ENCODE peak calls at places on chromosome 7, in six cellular contexts. F, E, W, Y, U and G are unnamed samples.

GRCh38 chr7:4037308-4037707 is 644.8 kb upstream of the FOXK1 start:
- DNase-seq in F (no peak), E (no peak), W (no peak), Y (no peak), U (no peak), G (no peak)

GRCh38 chr7:156156734-156157408 is 344.6 kb upstream of the SHH start:
- DNase-seq in F (peak), E (peak), W (no peak), Y (no peak), U (peak), G (no peak)

GRCh38 chr7:883029-884021 is 7.0 kb downstream of the GET4 start:
- DNase-seq in F (no peak), E (no peak), W (no peak), Y (no peak), U (no peak), G (peak)

GRCh38 chr7:134427896-134428295 is 31.0 kb downstream of the AKR1B1 start:
- DNase-seq in F (no peak), E (no peak), W (no peak), Y (no peak), U (no peak), G (no peak)

GRCh38 chr7:159091480-159092475 is 52.9 kb downstream of the VIPR2 start:
- DNase-seq in F (no peak), E (no peak), W (no peak), Y (no peak), U (no peak), G (no peak)

GRCh38 chr7:99949645-99950228 is 20.3 kb upstream of the GJC3 start:
- DNase-seq in F (no peak), E (peak), W (no peak), Y (no peak), U (no peak), G (peak)

GRCh38 chr7:45716380-45717203 is 142.4 kb downstream of the ADCY1 start:
- DNase-seq in F (no peak), E (no peak), W (no peak), Y (no peak), U (no peak), G (no peak)

GRCh38 chr7:134220236-134220635 is 93.1 kb downstream of the LRGUK start:
- DNase-seq in F (no peak), E (no peak), W (no peak), Y (no peak), U (no peak), G (no peak)

GRCh38 chr7:24192053-24192452 is 91.9 kb upstream of the NPY start:
- DNase-seq in F (no peak), E (no peak), W (no peak), Y (peak), U (no peak), G (peak)

GRCh38 chr7:35024298-35024697 is 13.0 kb downstream of the DPY19L1 start:
- DNase-seq in F (no peak), E (no peak), W (no peak), Y (no peak), U (no peak), G (no peak)

GRCh38 chr7:2956526-2957368 is 86.9 kb downstream of the CARD11 start:
- DNase-seq in F (peak), E (peak), W (no peak), Y (peak), U (no peak), G (peak)

GRCh38 chr7:67738958-67739357 is 742.3 kb downstream of the TYW1 start:
- DNase-seq in F (no peak), E (peak), W (peak), Y (no peak), U (no peak), G (peak)

GRCh38 chr7:81929386-81929785 is 159.5 kb upstream of the HGF start:
- DNase-seq in F (no peak), E (no peak), W (no peak), Y (no peak), U (no peak), G (peak)

GRCh38 chr7:151206914-151207313 is 3.4 kb downstream of the H2BK1 start:
- DNase-seq in F (no peak), E (no peak), W (no peak), Y (no peak), U (no peak), G (no peak)

GRCh38 chr7:144027070-144027469 is 21.7 kb upstream of the OR2A5 start:
- DNase-seq in F (no peak), E (peak), W (no peak), Y (no peak), U (no peak), G (peak)

GRCh38 chr7:4806983-4807625 is 31.7 kb downstream of the AP5Z1 start:
- DNase-seq in F (no peak), E (no peak), W (no peak), Y (no peak), U (no peak), G (no peak)

GRCh38 chr7:155371331-155371883 is 73.7 kb downstream of the INSIG1 start:
- DNase-seq in F (no peak), E (no peak), W (no peak), Y (no peak), U (no peak), G (no peak)

GRCh38 chr7:27187702-27188665 is 3.0 kb upstream of the HOXA11 start:
- DNase-seq in F (no peak), E (no peak), W (no peak), Y (no peak), U (no peak), G (peak)
- H3K4me3 ChIP-seq in F (no peak), E (no peak), W (peak), Y (no peak), U (peak), G (peak)

GRCh38 chr7:55593172-55593514 is 20.8 kb upstream of the VOPP1 start:
- DNase-seq in F (no peak), E (no peak), W (no peak), Y (no peak), U (no peak), G (no peak)

GRCh38 chr7:55594414-55594813 is 22.1 kb upstream of the VOPP1 start:
- DNase-seq in F (no peak), E (no peak), W (no peak), Y (no peak), U (no peak), G (no peak)

GRCh38 chr7:55592492-55592891 is 20.2 kb upstream of the VOPP1 start:
- DNase-seq in F (no peak), E (no peak), W (no peak), Y (no peak), U (no peak), G (no peak)

GRCh38 chr7:55594870-55595269 is 22.6 kb upstream of the VOPP1 start:
- DNase-seq in F (no peak), E (no peak), W (no peak), Y (no peak), U (no peak), G (no peak)

GRCh38 chr7:55593515-55594318 is 21.4 kb upstream of the VOPP1 start:
- DNase-seq in F (peak), E (peak), W (peak), Y (no peak), U (no peak), G (peak)
- H3K4me3 ChIP-seq in F (no peak), E (no peak), W (no peak), Y (no peak), U (no peak), G (no peak)

DNA sequence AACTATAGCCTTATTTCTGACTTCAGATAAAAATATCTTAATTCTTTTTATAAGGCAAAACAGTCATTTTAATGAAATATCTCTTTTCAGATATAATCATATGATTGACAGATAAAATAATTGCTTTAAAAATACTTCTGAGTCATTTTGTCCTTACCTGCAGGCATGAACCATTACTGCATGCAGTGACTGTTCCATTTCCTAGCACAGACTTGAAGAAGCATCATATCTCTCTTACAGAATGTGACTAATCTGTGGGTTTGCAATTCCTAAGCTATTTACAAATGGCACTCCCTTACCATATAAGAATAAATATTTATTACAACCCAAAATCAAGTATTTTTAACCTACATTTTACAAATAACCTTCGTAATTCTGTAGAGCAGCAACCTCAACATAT is 120.7 kb downstream of the SRPK2 start:
- DNase-seq in F (peak), E (peak), W (no peak), Y (peak), U (no peak), G (peak)
- H3K4me3 ChIP-seq in F (peak), E (peak), W (peak), Y (peak), U (no peak), G (peak)

GRCh38 chr7:28989596-28989980 is 31.5 kb upstream of the TRIL start:
- DNase-seq in F (no peak), E (no peak), W (no peak), Y (no peak), U (no peak), G (no peak)

GRCh38 chr7:28996836-28997235 is 38.7 kb upstream of the TRIL start:
- DNase-seq in F (no peak), E (no peak), W (no peak), Y (no peak), U (no peak), G (no peak)

GRCh38 chr7:28988818-28989595 is 30.9 kb upstream of the TRIL start:
- DNase-seq in F (peak), E (no peak), W (no peak), Y (peak), U (no peak), G (peak)

GRCh38 chr7:28990200-28990960 is 32.2 kb upstream of the TRIL start:
- DNase-seq in F (peak), E (no peak), W (no peak), Y (no peak), U (no peak), G (peak)

GRCh38 chr7:28993371-28993770 is 35.2 kb upstream of the TRIL start:
- DNase-seq in F (no peak), E (no peak), W (no peak), Y (no peak), U (no peak), G (no peak)
- H3K4me3 ChIP-seq in F (no peak), E (no peak), W (no peak), Y (no peak), U (no peak), G (no peak)

DNA sequence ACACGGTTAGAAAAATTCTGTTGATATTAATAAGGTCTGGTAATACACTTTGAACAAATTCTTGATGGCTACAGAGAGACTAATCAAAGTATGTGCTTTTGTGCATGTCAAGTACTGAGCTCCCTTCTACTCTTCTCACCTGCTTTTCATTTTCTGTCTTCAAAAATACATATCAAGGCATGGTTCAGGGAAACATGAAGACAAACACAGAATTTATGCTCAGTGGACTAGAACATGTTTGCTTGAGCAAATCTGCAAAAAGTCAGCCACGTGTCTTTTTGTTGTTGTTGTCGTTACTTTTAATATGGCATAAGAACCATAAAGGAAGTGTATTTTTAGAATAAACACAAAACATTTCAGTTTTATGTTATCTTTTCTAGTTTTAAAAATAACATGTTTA is 21.9 kb downstream of the CDK13 start:
- DNase-seq in F (no peak), E (no peak), W (no peak), Y (no peak), U (no peak), G (no peak)
- H3K4me3 ChIP-seq in F (no peak), E (no peak), W (no peak), Y (no peak), U (no peak), G (no peak)

GRCh38 chr7:44576228-44576627 is 2.5 kb upstream of the DDX56 start:
- DNase-seq in F (no peak), E (no peak), W (no peak), Y (no peak), U (no peak), G (no peak)

GRCh38 chr7:44583145-44583544 is 1.1 kb upstream of the TMED4 start:
- DNase-seq in F (no peak), E (no peak), W (no peak), Y (no peak), U (no peak), G (no peak)

GRCh38 chr7:44581907-44582603 is at the start of gene TMED4:
- DNase-seq in F (peak), E (peak), W (peak), Y (peak), U (peak), G (peak)

GRCh38 chr7:44581426-44581906 is 565 bp downstream of the TMED4 start:
- DNase-seq in F (no peak), E (peak), W (no peak), Y (no peak), U (no peak), G (peak)

GRCh38 chr7:44580945-44581344 is 1.1 kb downstream of the TMED4 start:
- DNase-seq in F (no peak), E (no peak), W (no peak), Y (no peak), U (no peak), G (no peak)
- H3K4me3 ChIP-seq in F (peak), E (peak), W (peak), Y (peak), U (peak), G (peak)